ENCODE peak calls at places on chromosome 17, in eight cellular contexts. One of them, this sample, is unnamed.

GRCh38 chr17:68599873-68600122 is 1.4 kb downstream of the FAM20A start:
- DNase-seq in mammary epithelial cell: no peak
- DNase-seq in heart right ventricle: peak; percentile 15
- DNase-seq in PC-3: no peak
- DNase-seq in keratinocyte: no peak
- DNase-seq in transverse colon: no peak
- DNase-seq in neural progenitor cell: no peak
- DNase-seq in left ventricle myocardium inferior: peak; percentile 19
- DNase-seq in this sample: no peak

GRCh38 chr17:19017401-19017800 is 12.8 kb upstream of the FAM83G start:
- DNase-seq in keratinocyte: no peak
- DNase-seq in mammary epithelial cell: no peak
- DNase-seq in heart right ventricle: no peak
- DNase-seq in left ventricle myocardium inferior: no peak
- DNase-seq in PC-3: no peak
- DNase-seq in neural progenitor cell: no peak
- DNase-seq in transverse colon: no peak
- DNase-seq in this sample: no peak

GRCh38 chr17:31654936-31655335 is 204.1 kb downstream of the COPRS start:
- DNase-seq in heart right ventricle: peak; percentile 12
- DNase-seq in neural progenitor cell: no peak
- DNase-seq in mammary epithelial cell: peak; percentile 90
- DNase-seq in PC-3: peak; percentile 82
- DNase-seq in left ventricle myocardium inferior: no peak
- DNase-seq in transverse colon: no peak
- DNase-seq in keratinocyte: peak; percentile 91
- DNase-seq in this sample: no peak

GRCh38 chr17:58401287-58401686 is 16.0 kb downstream of the RNF43 start:
- DNase-seq in left ventricle myocardium inferior: no peak
- DNase-seq in transverse colon: no peak
- DNase-seq in heart right ventricle: no peak
- DNase-seq in keratinocyte: no peak
- DNase-seq in PC-3: peak; percentile 45
- DNase-seq in mammary epithelial cell: no peak
- DNase-seq in neural progenitor cell: no peak
- DNase-seq in this sample: no peak

GRCh38 chr17:28946239-28946638 is 5.1 kb downstream of the PHF12 start:
- DNase-seq in neural progenitor cell: no peak
- DNase-seq in heart right ventricle: no peak
- DNase-seq in transverse colon: no peak
- DNase-seq in mammary epithelial cell: peak; percentile 87
- DNase-seq in PC-3: peak; percentile 83
- DNase-seq in keratinocyte: no peak
- DNase-seq in left ventricle myocardium inferior: no peak
- DNase-seq in this sample: no peak

GRCh38 chr17:53033297-53033696 is 789.4 kb upstream of the KIF2B start:
- DNase-seq in transverse colon: no peak
- DNase-seq in mammary epithelial cell: no peak
- DNase-seq in neural progenitor cell: no peak
- DNase-seq in left ventricle myocardium inferior: no peak
- DNase-seq in PC-3: no peak
- DNase-seq in keratinocyte: no peak
- DNase-seq in heart right ventricle: no peak
- DNase-seq in this sample: no peak

GRCh38 chr17:5191541-5192417 is at the start of gene ZNF594:
- DNase-seq in neural progenitor cell: peak; percentile 96
- DNase-seq in transverse colon: peak; percentile 96
- DNase-seq in keratinocyte: peak; percentile 61
- DNase-seq in PC-3: peak; percentile 91
- DNase-seq in heart right ventricle: peak; percentile 98
- DNase-seq in mammary epithelial cell: peak; percentile 91
- DNase-seq in left ventricle myocardium inferior: peak; percentile 97
- DNase-seq in this sample: peak; percentile 95

GRCh38 chr17:62780273-62780672 is 27.8 kb downstream of the MARCHF10 start:
- DNase-seq in neural progenitor cell: no peak
- DNase-seq in heart right ventricle: peak; percentile 30
- DNase-seq in mammary epithelial cell: no peak
- DNase-seq in transverse colon: no peak
- DNase-seq in left ventricle myocardium inferior: peak; percentile 23
- DNase-seq in PC-3: peak; percentile 81
- DNase-seq in keratinocyte: peak; percentile 48
- DNase-seq in this sample: no peak

GRCh38 chr17:50169121-50169764 is 3.4 kb downstream of the SGCA start:
- DNase-seq in heart right ventricle: peak; percentile 24
- DNase-seq in left ventricle myocardium inferior: no peak
- DNase-seq in PC-3: peak; percentile 80
- DNase-seq in neural progenitor cell: peak; percentile 87
- DNase-seq in keratinocyte: no peak
- DNase-seq in mammary epithelial cell: peak; percentile 68
- DNase-seq in transverse colon: peak; percentile 41
- DNase-seq in this sample: peak; percentile 48

GRCh38 chr17:42950044-42950783 is 14.0 kb downstream of the AARSD1 start:
- DNase-seq in keratinocyte: no peak
- DNase-seq in heart right ventricle: no peak
- DNase-seq in mammary epithelial cell: no peak
- DNase-seq in PC-3: no peak
- DNase-seq in transverse colon: no peak
- DNase-seq in left ventricle myocardium inferior: no peak
- DNase-seq in neural progenitor cell: no peak
- DNase-seq in this sample: no peak

GRCh38 chr17:61235001-61235820 is 164.4 kb upstream of the TBX2 start:
- DNase-seq in keratinocyte: no peak
- DNase-seq in heart right ventricle: no peak
- DNase-seq in neural progenitor cell: no peak
- DNase-seq in left ventricle myocardium inferior: no peak
- DNase-seq in transverse colon: no peak
- DNase-seq in PC-3: no peak
- DNase-seq in mammary epithelial cell: no peak
- DNase-seq in this sample: no peak

GRCh38 chr17:48825446-48826381 is 5.1 kb upstream of the CALCOCO2 start:
- DNase-seq in neural progenitor cell: no peak
- DNase-seq in transverse colon: no peak
- DNase-seq in left ventricle myocardium inferior: no peak
- DNase-seq in keratinocyte: no peak
- DNase-seq in PC-3: peak; percentile 96
- DNase-seq in heart right ventricle: no peak
- DNase-seq in mammary epithelial cell: peak; percentile 61
- DNase-seq in this sample: no peak

GRCh38 chr17:59423903-59424302 is 92.4 kb downstream of the YPEL2 start:
- DNase-seq in heart right ventricle: no peak
- DNase-seq in neural progenitor cell: no peak
- DNase-seq in left ventricle myocardium inferior: no peak
- DNase-seq in PC-3: no peak
- DNase-seq in mammary epithelial cell: no peak
- DNase-seq in transverse colon: no peak
- DNase-seq in keratinocyte: no peak
- DNase-seq in this sample: no peak

GRCh38 chr17:74852237-74853047 is 7.2 kb downstream of the GRIN2C start:
- DNase-seq in neural progenitor cell: peak; percentile 93
- DNase-seq in transverse colon: peak; percentile 27
- DNase-seq in keratinocyte: peak; percentile 17
- DNase-seq in PC-3: no peak
- DNase-seq in left ventricle myocardium inferior: no peak
- DNase-seq in mammary epithelial cell: peak; percentile 51
- DNase-seq in heart right ventricle: no peak
- DNase-seq in this sample: no peak

GRCh38 chr17:1515640-1516402 is 591 bp downstream of the INPP5K start:
- DNase-seq in transverse colon: peak; percentile 81
- DNase-seq in heart right ventricle: no peak
- DNase-seq in PC-3: peak; percentile 71
- DNase-seq in left ventricle myocardium inferior: no peak
- DNase-seq in keratinocyte: no peak
- DNase-seq in neural progenitor cell: peak; percentile 89
- DNase-seq in mammary epithelial cell: peak; percentile 77
- DNase-seq in this sample: no peak

GRCh38 chr17:49903523-49903922 is 55.7 kb upstream of the TAC4 start:
- DNase-seq in neural progenitor cell: no peak
- DNase-seq in keratinocyte: no peak
- DNase-seq in PC-3: no peak
- DNase-seq in heart right ventricle: no peak
- DNase-seq in mammary epithelial cell: no peak
- DNase-seq in left ventricle myocardium inferior: no peak
- DNase-seq in transverse colon: no peak
- DNase-seq in this sample: no peak

GRCh38 chr17:73196500-73196899 is 3.6 kb downstream of the COG1 start:
- DNase-seq in left ventricle myocardium inferior: no peak
- DNase-seq in heart right ventricle: peak; percentile 39
- DNase-seq in keratinocyte: no peak
- DNase-seq in mammary epithelial cell: no peak
- DNase-seq in neural progenitor cell: peak; percentile 68
- DNase-seq in PC-3: no peak
- DNase-seq in transverse colon: peak; percentile 73
- DNase-seq in this sample: peak; percentile 65

GRCh38 chr17:30323262-30323894 is 10.5 kb downstream of the TMIGD1 start:
- DNase-seq in PC-3: no peak
- DNase-seq in neural progenitor cell: no peak
- DNase-seq in left ventricle myocardium inferior: no peak
- DNase-seq in keratinocyte: no peak
- DNase-seq in mammary epithelial cell: no peak
- DNase-seq in heart right ventricle: no peak
- DNase-seq in transverse colon: peak; percentile 22
- DNase-seq in this sample: no peak

GRCh38 chr17:68514809-68515208 is 2.6 kb downstream of the PRKAR1A start:
- DNase-seq in left ventricle myocardium inferior: no peak
- DNase-seq in mammary epithelial cell: peak; percentile 77
- DNase-seq in transverse colon: no peak
- DNase-seq in keratinocyte: no peak
- DNase-seq in heart right ventricle: no peak
- DNase-seq in PC-3: peak; percentile 54
- DNase-seq in neural progenitor cell: no peak
- DNase-seq in this sample: no peak

GRCh38 chr17:46833840-46834208 is 15.3 kb upstream of the WNT3 start:
- DNase-seq in transverse colon: no peak
- DNase-seq in heart right ventricle: no peak
- DNase-seq in PC-3: no peak
- DNase-seq in keratinocyte: no peak
- DNase-seq in neural progenitor cell: no peak
- DNase-seq in left ventricle myocardium inferior: no peak
- DNase-seq in mammary epithelial cell: no peak
- DNase-seq in this sample: no peak

GRCh38 chr17:46832306-46832895 is 13.9 kb upstream of the WNT3 start:
- DNase-seq in neural progenitor cell: peak; percentile 85
- DNase-seq in transverse colon: no peak
- DNase-seq in heart right ventricle: no peak
- DNase-seq in left ventricle myocardium inferior: no peak
- DNase-seq in mammary epithelial cell: no peak
- DNase-seq in keratinocyte: no peak
- DNase-seq in PC-3: no peak
- DNase-seq in this sample: no peak

GRCh38 chr17:46831573-46832305 is 13.2 kb upstream of the WNT3 start:
- DNase-seq in mammary epithelial cell: no peak
- DNase-seq in heart right ventricle: no peak
- DNase-seq in transverse colon: no peak
- DNase-seq in keratinocyte: no peak
- DNase-seq in neural progenitor cell: no peak
- DNase-seq in left ventricle myocardium inferior: no peak
- DNase-seq in PC-3: no peak
- DNase-seq in this sample: no peak

GRCh38 chr17:46834846-46835245 is 16.4 kb upstream of the WNT3 start:
- DNase-seq in mammary epithelial cell: no peak
- DNase-seq in transverse colon: no peak
- DNase-seq in PC-3: no peak
- DNase-seq in left ventricle myocardium inferior: no peak
- DNase-seq in neural progenitor cell: no peak
- DNase-seq in heart right ventricle: no peak
- DNase-seq in keratinocyte: no peak
- DNase-seq in this sample: no peak

GRCh38 chr17:46832945-46833839 is 14.7 kb upstream of the WNT3 start:
- DNase-seq in keratinocyte: no peak
- DNase-seq in transverse colon: no peak
- DNase-seq in neural progenitor cell: peak; percentile 33
- DNase-seq in heart right ventricle: no peak
- DNase-seq in mammary epithelial cell: no peak
- DNase-seq in PC-3: peak; percentile 59
- DNase-seq in left ventricle myocardium inferior: no peak
- DNase-seq in this sample: peak; percentile 58
- H3K27ac ChIP-seq in keratinocyte: no peak overlapping the region
- H3K27ac ChIP-seq in transverse colon: no peak overlapping the region
- H3K27ac ChIP-seq in neural progenitor cell: no peak overlapping the region
- H3K27ac ChIP-seq in heart right ventricle: no peak overlapping the region
- H3K27ac ChIP-seq in mammary epithelial cell: no peak overlapping the region
- H3K27ac ChIP-seq in PC-3: no peak overlapping the region
- H3K27ac ChIP-seq in left ventricle myocardium inferior: no peak overlapping the region
- H3K27ac ChIP-seq in this sample: no peak overlapping the region

GRCh38 chr17:82098939-82099765 is 1.1 kb upstream of the FASN start:
- DNase-seq in mammary epithelial cell: no peak
- DNase-seq in neural progenitor cell: peak; percentile 56
- DNase-seq in PC-3: no peak
- DNase-seq in transverse colon: peak; percentile 44
- DNase-seq in left ventricle myocardium inferior: no peak
- DNase-seq in heart right ventricle: no peak
- DNase-seq in keratinocyte: no peak
- DNase-seq in this sample: no peak
- H3K4me1 ChIP-seq in mammary epithelial cell: peaks cover 42% of the 10 kb centered on the region
- H3K4me1 ChIP-seq in neural progenitor cell: peaks cover 61% of the 10 kb centered on the region
- H3K4me1 ChIP-seq in PC-3: peaks cover 35% of the 10 kb centered on the region
- H3K4me1 ChIP-seq in transverse colon: peaks cover 49% of the 10 kb centered on the region
- H3K4me1 ChIP-seq in left ventricle myocardium inferior: peaks cover 57% of the 10 kb centered on the region
- H3K4me1 ChIP-seq in heart right ventricle: peaks cover 35% of the 10 kb centered on the region
- H3K4me1 ChIP-seq in keratinocyte: peaks cover 34% of the 10 kb centered on the region
- H3K4me1 ChIP-seq in this sample: peaks cover 55% of the 10 kb centered on the region

GRCh38 chr17:17871913-17872312 is 35.1 kb upstream of the SREBF1 start:
- DNase-seq in mammary epithelial cell: no peak
- DNase-seq in heart right ventricle: no peak
- DNase-seq in transverse colon: no peak
- DNase-seq in left ventricle myocardium inferior: no peak
- DNase-seq in keratinocyte: no peak
- DNase-seq in neural progenitor cell: no peak
- DNase-seq in PC-3: no peak
- DNase-seq in this sample: no peak

GRCh38 chr17:17872468-17873345 is 35.9 kb upstream of the SREBF1 start:
- DNase-seq in transverse colon: no peak
- DNase-seq in left ventricle myocardium inferior: no peak
- DNase-seq in mammary epithelial cell: no peak
- DNase-seq in heart right ventricle: no peak
- DNase-seq in keratinocyte: no peak
- DNase-seq in neural progenitor cell: no peak
- DNase-seq in PC-3: peak; percentile 66
- DNase-seq in this sample: no peak

GRCh38 chr17:17873450-17873991 is 36.7 kb upstream of the SREBF1 start:
- DNase-seq in keratinocyte: no peak
- DNase-seq in neural progenitor cell: no peak
- DNase-seq in mammary epithelial cell: no peak
- DNase-seq in left ventricle myocardium inferior: peak; percentile 28
- DNase-seq in PC-3: no peak
- DNase-seq in heart right ventricle: no peak
- DNase-seq in transverse colon: no peak
- DNase-seq in this sample: no peak

GRCh38 chr17:17868637-17869522 is 32.1 kb upstream of the SREBF1 start:
- DNase-seq in keratinocyte: no peak
- DNase-seq in neural progenitor cell: peak; percentile 69
- DNase-seq in heart right ventricle: no peak
- DNase-seq in mammary epithelial cell: no peak
- DNase-seq in PC-3: no peak
- DNase-seq in transverse colon: no peak
- DNase-seq in left ventricle myocardium inferior: no peak
- DNase-seq in this sample: no peak

GRCh38 chr17:17870292-17870691 is 33.5 kb upstream of the SREBF1 start:
- DNase-seq in transverse colon: no peak
- DNase-seq in PC-3: peak; percentile 31
- DNase-seq in heart right ventricle: no peak
- DNase-seq in keratinocyte: no peak
- DNase-seq in neural progenitor cell: no peak
- DNase-seq in mammary epithelial cell: no peak
- DNase-seq in left ventricle myocardium inferior: no peak
- DNase-seq in this sample: no peak
- TF ChIP-seq CTCF in transverse colon: no peak
- TF ChIP-seq CTCF in PC-3: peak; percentile 34
- TF ChIP-seq CTCF in heart right ventricle: no peak
- TF ChIP-seq CTCF in keratinocyte: no peak
- TF ChIP-seq CTCF in neural progenitor cell: no peak
- TF ChIP-seq CTCF in mammary epithelial cell: peak; percentile 10
- TF ChIP-seq CTCF in left ventricle myocardium inferior: no peak
- TF ChIP-seq CTCF in this sample: no peak

GRCh38 chr17:76384222-76384986 is at the start of gene SPHK1:
- DNase-seq in transverse colon: peak; percentile 76
- DNase-seq in left ventricle myocardium inferior: peak; percentile 78
- DNase-seq in mammary epithelial cell: peak; percentile 88
- DNase-seq in PC-3: peak; percentile 89
- DNase-seq in heart right ventricle: peak; percentile 80
- DNase-seq in keratinocyte: no peak
- DNase-seq in neural progenitor cell: peak; percentile 90
- DNase-seq in this sample: peak; percentile 78
- H3K27ac ChIP-seq in transverse colon: peak within 1 kb of the TSS; percentile 75
- H3K27ac ChIP-seq in left ventricle myocardium inferior: peak within 1 kb of the TSS; percentile 89
- H3K27ac ChIP-seq in mammary epithelial cell: peak within 1 kb of the TSS; percentile 86
- H3K27ac ChIP-seq in PC-3: peak within 1 kb of the TSS; percentile 60
- H3K27ac ChIP-seq in heart right ventricle: peak within 1 kb of the TSS; percentile 78
- H3K27ac ChIP-seq in keratinocyte: peak within 1 kb of the TSS; percentile 87
- H3K27ac ChIP-seq in neural progenitor cell: no peak within 1 kb of the TSS
- H3K27ac ChIP-seq in this sample: peak within 1 kb of the TSS; percentile 79

This sample was measured in right lobe of liver.